ENCODE peak calls at places on chromosome 5, in seven cellular contexts. O is HCT116, L is adipocyte, F is IMR-90, A is PC-3, Z is H9, D is neural progenitor cell. K is an unnamed sample.

GRCh38 chr5:19388391-19388790 is 599.6 kb downstream of the CDH18 start:
- DNase-seq in Z (no peak), O (no peak), D (no peak), F (no peak), A (no peak), L (no peak), K (no peak)

GRCh38 chr5:125655156-125655555 is 768.1 kb upstream of the GRAMD2B start:
- DNase-seq in F (no peak), Z (no peak), O (no peak), L (no peak), D (no peak), A (no peak), K (no peak)

GRCh38 chr5:178526796-178527457 is 63.3 kb downstream of the COL23A1 start:
- DNase-seq in F (no peak), A (no peak), Z (no peak), O (no peak), D (peak; percentile 68), L (no peak), K (peak; percentile 67)

GRCh38 chr5:81778642-81779041 is 27.7 kb upstream of the SSBP2 start:
- DNase-seq in D (no peak), L (peak; percentile 43), O (no peak), F (peak; percentile 48), A (no peak), Z (no peak), K (no peak)

GRCh38 chr5:125058185-125058826 is 311.9 kb upstream of the ZNF608 start:
- DNase-seq in Z (no peak), L (peak; percentile 38), F (peak; percentile 69), A (no peak), D (peak; percentile 20), O (no peak), K (no peak)

GRCh38 chr5:9573796-9574195 is 27.9 kb upstream of the SEMA5A start:
- DNase-seq in Z (no peak), A (no peak), O (no peak), D (no peak), L (no peak), F (no peak), K (no peak)

GRCh38 chr5:164303646-164304225 is 798.3 kb downstream of the MAT2B start:
- DNase-seq in O (no peak), D (no peak), Z (no peak), L (peak; percentile 71), A (no peak), F (no peak), K (no peak)

GRCh38 chr5:168132186-168132585 is 159.3 kb upstream of the WWC1 start:
- DNase-seq in O (no peak), A (no peak), F (peak; percentile 10), D (no peak), Z (no peak), L (peak; percentile 38), K (no peak)

GRCh38 chr5:16866795-16867584 is 69.1 kb downstream of the MYO10 start:
- DNase-seq in O (no peak), D (peak; percentile 64), L (no peak), F (peak; percentile 72), A (no peak), Z (peak; percentile 47), K (peak; percentile 75)

GRCh38 chr5:15600035-15600434 is 100.1 kb downstream of the FBXL7 start:
- DNase-seq in F (no peak), O (no peak), D (no peak), L (no peak), Z (no peak), A (no peak), K (no peak)

GRCh38 chr5:76372320-76373054 is 30.6 kb upstream of the IQGAP2 start:
- DNase-seq in F (peak; percentile 95), O (peak; percentile 88), A (peak; percentile 90), D (no peak), L (peak; percentile 70), Z (peak; percentile 40), K (peak; percentile 71)

GRCh38 chr5:60977956-60978737 is 33.1 kb downstream of the NDUFAF2 start:
- DNase-seq in A (no peak), F (no peak), Z (no peak), L (no peak), O (no peak), D (no peak), K (peak; percentile 44)

GRCh38 chr5:57683036-57683600 is 200.5 kb upstream of the ACTBL2 start:
- DNase-seq in O (no peak), D (no peak), Z (no peak), A (no peak), L (peak; percentile 25), F (peak; percentile 67), K (no peak)

GRCh38 chr5:146399446-146399845 is 47.7 kb upstream of the TCERG1 start:
- DNase-seq in D (no peak), F (no peak), O (no peak), A (no peak), Z (no peak), L (peak; percentile 20), K (no peak)

GRCh38 chr5:35089688-35090314 is 42.1 kb upstream of the AGXT2 start:
- DNase-seq in A (peak; percentile 88), Z (peak; percentile 73), D (peak; percentile 73), L (peak; percentile 86), F (peak; percentile 72), O (peak; percentile 21), K (peak; percentile 91)

GRCh38 chr5:118008779-118009178 is 979.6 kb downstream of the DTWD2 start:
- DNase-seq in L (no peak), Z (no peak), F (no peak), D (no peak), O (no peak), A (no peak), K (no peak)

GRCh38 chr5:10675177-10675700 is 85.8 kb downstream of the DAP start:
- DNase-seq in L (no peak), D (no peak), Z (no peak), O (no peak), A (no peak), F (no peak), K (no peak)

GRCh38 chr5:34586117-34586885 is 69.8 kb upstream of the RAI14 start:
- DNase-seq in L (peak; percentile 84), A (peak; percentile 97), F (peak; percentile 97), D (no peak), O (no peak), Z (no peak), K (no peak)

GRCh38 chr5:776862-777711 is 7.4 kb downstream of the ZDHHC11B start:
- DNase-seq in A (no peak), O (no peak), L (no peak), F (no peak), Z (peak; percentile 36), D (no peak), K (peak; percentile 47)

GRCh38 chr5:167849874-167850273 is 441.6 kb upstream of the WWC1 start:
- DNase-seq in Z (no peak), O (no peak), A (no peak), F (no peak), D (no peak), L (no peak), K (no peak)

DNA sequence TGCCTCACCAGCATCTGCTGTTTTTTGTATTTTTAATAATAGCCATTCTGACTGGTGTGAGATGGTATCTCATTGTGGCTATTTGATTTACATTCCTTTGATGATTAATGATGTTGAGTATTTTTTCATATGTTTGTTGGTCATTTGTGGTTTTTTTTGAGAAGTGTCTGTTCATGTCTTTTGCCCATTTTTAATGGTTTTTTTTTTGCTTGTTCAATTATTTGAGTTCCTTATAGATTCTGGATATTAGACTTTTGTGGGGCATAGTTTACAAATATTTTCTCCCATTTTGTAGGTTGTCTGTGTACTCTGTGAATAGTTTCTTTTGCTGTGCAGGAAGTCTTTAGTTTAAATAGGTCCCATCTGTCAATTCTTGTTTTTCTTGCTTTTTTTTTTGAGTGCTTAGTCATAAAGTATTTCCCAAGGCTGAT is 148.1 kb downstream of the NPR3 start:
- DNase-seq in O (no peak), L (no peak), F (peak; percentile 16), Z (no peak), D (no peak), A (peak; percentile 83), K (no peak)
- H3K9ac ChIP-seq in O (no peak overlapping the region), L (no peak overlapping the region), F (no peak overlapping the region), Z (no peak overlapping the region), D (no peak overlapping the region), A (no peak overlapping the region), K (no peak overlapping the region)

GRCh38 chr5:14109771-14110170 is 33.4 kb upstream of the TRIO start:
- DNase-seq in D (no peak), L (no peak), O (no peak), A (no peak), Z (no peak), F (peak; percentile 10), K (no peak)

GRCh38 chr5:14108170-14108996 is 34.8 kb upstream of the TRIO start:
- DNase-seq in O (peak; percentile 71), Z (peak; percentile 71), A (peak; percentile 91), F (peak; percentile 91), D (peak; percentile 80), L (peak; percentile 69), K (peak; percentile 86)

GRCh38 chr5:14110196-14110595 is 32.9 kb upstream of the TRIO start:
- DNase-seq in A (no peak), L (no peak), O (no peak), F (peak; percentile 56), D (no peak), Z (no peak), K (no peak)

GRCh38 chr5:14109041-14109747 is 33.9 kb upstream of the TRIO start:
- DNase-seq in D (no peak), O (no peak), A (peak; percentile 92), Z (no peak), L (peak; percentile 37), F (peak; percentile 75), K (no peak)

GRCh38 chr5:14110680-14111079 is 32.5 kb upstream of the TRIO start:
- DNase-seq in Z (no peak), D (no peak), F (peak; percentile 95), A (peak; percentile 86), L (no peak), O (no peak), K (no peak)
- H3K9ac ChIP-seq in Z (no peak overlapping the region), D (no peak overlapping the region), F (no peak overlapping the region), A (peak overlapping the region; percentile 75), L (peak overlapping the region; percentile 81), O (no peak overlapping the region), K (no peak overlapping the region)

GRCh38 chr5:52810426-52810825 is 22.7 kb downstream of the ITGA1 start:
- DNase-seq in A (no peak), Z (no peak), O (no peak), L (no peak), D (no peak), F (no peak), K (no peak)
- H3K9ac ChIP-seq in A (no peak overlapping the region), Z (no peak overlapping the region), O (no peak overlapping the region), L (peak overlapping the region; percentile 23), D (no peak overlapping the region), F (no peak overlapping the region), K (no peak overlapping the region)

GRCh38 chr5:50691399-50692016 is 25.1 kb downstream of the PARP8 start:
- DNase-seq in L (no peak), D (peak; percentile 30), Z (no peak), O (no peak), F (no peak), A (no peak), K (no peak)
- H3K9ac ChIP-seq in L (no peak overlapping the region), D (no peak overlapping the region), Z (no peak overlapping the region), O (no peak overlapping the region), F (no peak overlapping the region), A (no peak overlapping the region), K (no peak overlapping the region)

GRCh38 chr5:89303033-89303480 is 420.1 kb upstream of the MEF2C start:
- DNase-seq in O (no peak), L (no peak), F (no peak), D (no peak), A (no peak), Z (no peak), K (no peak)
- H3K9ac ChIP-seq in O (no peak overlapping the region), L (no peak overlapping the region), F (no peak overlapping the region), D (no peak overlapping the region), A (no peak overlapping the region), Z (no peak overlapping the region), K (no peak overlapping the region)